ENCODE peak calls at places on chromosome 3, in eight cellular contexts. B, V, G, E, A, X, S and W are unnamed samples.

GRCh38 chr3:7249493-7250076 is 388.7 kb downstream of the GRM7 start:
- DNase-seq in B (no peak), V (no peak), G (no peak), E (no peak), A (peak), X (no peak), S (no peak), W (no peak)

GRCh38 chr3:158617982-158618875 is 26.1 kb upstream of the GFM1 start:
- DNase-seq in B (no peak), V (no peak), G (no peak), E (no peak), A (no peak), X (no peak), S (no peak), W (no peak)

GRCh38 chr3:71066356-71066755 is 517.2 kb downstream of the FOXP1 start:
- DNase-seq in B (no peak), V (peak), G (no peak), E (no peak), A (no peak), X (no peak), S (no peak), W (no peak)

GRCh38 chr3:160612386-160613115 is 47.2 kb upstream of the KPNA4 start:
- DNase-seq in B (no peak), V (no peak), G (no peak), E (no peak), A (no peak), X (no peak), S (no peak), W (no peak)

GRCh38 chr3:104596551-104596950 is 770.2 kb upstream of the ALCAM start:
- DNase-seq in B (peak), V (peak), G (no peak), E (peak), A (peak), X (no peak), S (peak), W (peak)

GRCh38 chr3:48938156-48938555 is 19.5 kb downstream of the ARIH2 start:
- DNase-seq in B (no peak), V (no peak), G (no peak), E (no peak), A (no peak), X (no peak), S (no peak), W (no peak)

GRCh38 chr3:88117683-88118082 is 32.1 kb upstream of the C3orf38 start:
- DNase-seq in B (no peak), V (peak), G (no peak), E (no peak), A (no peak), X (no peak), S (no peak), W (no peak)

GRCh38 chr3:185655426-185656320 is 69.6 kb downstream of the SENP2 start:
- DNase-seq in B (no peak), V (no peak), G (no peak), E (no peak), A (no peak), X (no peak), S (no peak), W (no peak)

GRCh38 chr3:48432411-48433371 is 2.8 kb upstream of the PLXNB1 start:
- DNase-seq in B (peak), V (no peak), G (no peak), E (peak), A (no peak), X (no peak), S (peak), W (no peak)

GRCh38 chr3:99119312-99119810 is 217.9 kb upstream of the DCBLD2 start:
- DNase-seq in B (no peak), V (no peak), G (no peak), E (no peak), A (no peak), X (no peak), S (no peak), W (no peak)

GRCh38 chr3:66018047-66019033 is 20.4 kb downstream of the MAGI1 start:
- DNase-seq in B (no peak), V (no peak), G (no peak), E (no peak), A (no peak), X (no peak), S (no peak), W (no peak)

GRCh38 chr3:29868702-29869101 is 587.8 kb downstream of the RBMS3 start:
- DNase-seq in B (no peak), V (no peak), G (no peak), E (no peak), A (no peak), X (no peak), S (peak), W (no peak)

GRCh38 chr3:152254031-152254430 is 14.7 kb upstream of the MBNL1 start:
- DNase-seq in B (no peak), V (peak), G (no peak), E (no peak), A (no peak), X (no peak), S (no peak), W (no peak)

GRCh38 chr3:192819001-192819569 is 91.7 kb upstream of the FGF12 start:
- DNase-seq in B (no peak), V (no peak), G (no peak), E (no peak), A (peak), X (peak), S (no peak), W (no peak)

GRCh38 chr3:172476339-172476738 is 28.1 kb upstream of the GHSR start:
- DNase-seq in B (no peak), V (peak), G (no peak), E (no peak), A (no peak), X (no peak), S (no peak), W (no peak)

GRCh38 chr3:15820911-15821310 is 23.1 kb upstream of the ANKRD28 start:
- DNase-seq in B (no peak), V (no peak), G (no peak), E (no peak), A (no peak), X (no peak), S (no peak), W (no peak)